ENCODE peak calls at places on chromosomes 11 and 22, in five cellular contexts. One of them, this sample, is unnamed.

GRCh38 chr11:64055077-64055476 is 19.3 kb downstream of the FLRT1 start:
- DNase-seq in M059J: no peak
- DNase-seq in stimulated activated naive CD8-positive, alpha-beta T cell treated with anti-CD3 and anti-CD28 coated beads, Interleukin-15, amount 100 ng/mL, for 72 hours: no peak
- DNase-seq in Right ventricle myocardium inferior: peak
- DNase-seq in T-cell: no peak
- DNase-seq in this sample: no peak

GRCh38 chr22:43530864-43531201 is 119.0 kb downstream of the MPPED1 start:
- DNase-seq in M059J: no peak
- DNase-seq in stimulated activated naive CD8-positive, alpha-beta T cell treated with anti-CD3 and anti-CD28 coated beads, Interleukin-15, amount 100 ng/mL, for 72 hours: no peak
- DNase-seq in Right ventricle myocardium inferior: no peak
- DNase-seq in T-cell: no peak
- DNase-seq in this sample: no peak

GRCh38 chr11:74877132-74877531 is 71.8 kb downstream of the XRRA1 start:
- DNase-seq in M059J: no peak
- DNase-seq in stimulated activated naive CD8-positive, alpha-beta T cell treated with anti-CD3 and anti-CD28 coated beads, Interleukin-15, amount 100 ng/mL, for 72 hours: no peak
- DNase-seq in Right ventricle myocardium inferior: no peak
- DNase-seq in T-cell: no peak
- DNase-seq in this sample: no peak

GRCh38 chr11:10377182-10377581 is 72.3 kb downstream of the ADM start:
- DNase-seq in M059J: peak
- DNase-seq in stimulated activated naive CD8-positive, alpha-beta T cell treated with anti-CD3 and anti-CD28 coated beads, Interleukin-15, amount 100 ng/mL, for 72 hours: no peak
- DNase-seq in Right ventricle myocardium inferior: no peak
- DNase-seq in T-cell: no peak
- DNase-seq in this sample: no peak

GRCh38 chr11:130612291-130612802 is 163.9 kb downstream of the ADAMTS15 start:
- DNase-seq in M059J: peak
- DNase-seq in stimulated activated naive CD8-positive, alpha-beta T cell treated with anti-CD3 and anti-CD28 coated beads, Interleukin-15, amount 100 ng/mL, for 72 hours: no peak
- DNase-seq in Right ventricle myocardium inferior: no peak
- DNase-seq in T-cell: no peak
- DNase-seq in this sample: no peak

GRCh38 chr22:19208287-19208847 is 29.8 kb upstream of the SLC25A1 start:
- DNase-seq in M059J: no peak
- DNase-seq in stimulated activated naive CD8-positive, alpha-beta T cell treated with anti-CD3 and anti-CD28 coated beads, Interleukin-15, amount 100 ng/mL, for 72 hours: no peak
- DNase-seq in Right ventricle myocardium inferior: no peak
- DNase-seq in T-cell: no peak
- DNase-seq in this sample: no peak

GRCh38 chr22:23649071-23649501 is 17.0 kb upstream of the DRICH1 start:
- DNase-seq in M059J: no peak
- DNase-seq in stimulated activated naive CD8-positive, alpha-beta T cell treated with anti-CD3 and anti-CD28 coated beads, Interleukin-15, amount 100 ng/mL, for 72 hours: no peak
- DNase-seq in Right ventricle myocardium inferior: no peak
- DNase-seq in T-cell: no peak
- DNase-seq in this sample: no peak

GRCh38 chr22:48238966-48239365 is 1476.5 kb downstream of the TBC1D22A start:
- DNase-seq in M059J: no peak
- DNase-seq in stimulated activated naive CD8-positive, alpha-beta T cell treated with anti-CD3 and anti-CD28 coated beads, Interleukin-15, amount 100 ng/mL, for 72 hours: no peak
- DNase-seq in Right ventricle myocardium inferior: no peak
- DNase-seq in T-cell: no peak
- DNase-seq in this sample: no peak

GRCh38 chr11:63212742-63213141 is 30.7 kb downstream of the SLC22A25 start:
- DNase-seq in M059J: peak
- DNase-seq in stimulated activated naive CD8-positive, alpha-beta T cell treated with anti-CD3 and anti-CD28 coated beads, Interleukin-15, amount 100 ng/mL, for 72 hours: peak
- DNase-seq in Right ventricle myocardium inferior: no peak
- DNase-seq in T-cell: no peak
- DNase-seq in this sample: no peak

GRCh38 chr22:50473855-50474671 is 772 bp downstream of the SBF1 start:
- DNase-seq in M059J: peak
- DNase-seq in stimulated activated naive CD8-positive, alpha-beta T cell treated with anti-CD3 and anti-CD28 coated beads, Interleukin-15, amount 100 ng/mL, for 72 hours: peak
- DNase-seq in Right ventricle myocardium inferior: no peak
- DNase-seq in T-cell: no peak
- DNase-seq in this sample: peak

GRCh38 chr22:25235547-25236290 is 16.3 kb downstream of the CRYBB2 start:
- DNase-seq in M059J: peak
- DNase-seq in stimulated activated naive CD8-positive, alpha-beta T cell treated with anti-CD3 and anti-CD28 coated beads, Interleukin-15, amount 100 ng/mL, for 72 hours: peak
- DNase-seq in Right ventricle myocardium inferior: peak
- DNase-seq in T-cell: peak
- DNase-seq in this sample: peak